ENCODE peak calls at places on chromosomes 7 and 10, in ten cellular contexts. W is IMR-90, O is right lobe of liver, C is ovary, V is HCT116, E is body of pancreas, N is spleen, M is stomach, T is breast epithelium, Z is adrenal gland. U is an unnamed sample.
A peak's percentile ranks its signal among the peaks of the same experiment; 100 is the strongest.

GRCh38 chr10:124347956-124348355 is 70.8 kb downstream of the OAT start:
- DNase-seq in W (no peak), O (no peak), C (no peak), V (no peak), E (no peak), N (peak; percentile 67), M (no peak), T (no peak), Z (no peak), U (no peak)

GRCh38 chr7:151334628-151335027 is 7.0 kb upstream of the NUB1 start:
- DNase-seq in W (no peak), O (no peak), C (no peak), V (no peak), E (no peak), N (no peak), M (no peak), T (no peak), Z (no peak), U (no peak)

GRCh38 chr10:133123050-133123745 is 35.5 kb downstream of the ADGRA1 start:
- DNase-seq in W (no peak), O (no peak), C (no peak), V (no peak), E (no peak), N (peak; percentile 67), M (no peak), T (no peak), Z (no peak), U (no peak)

GRCh38 chr10:131141645-131142445 is 169.7 kb downstream of the TCERG1L start:
- DNase-seq in W (no peak), O (no peak), C (no peak), V (no peak), E (no peak), N (peak; percentile 58), M (no peak), T (peak; percentile 15), Z (no peak), U (no peak)

GRCh38 chr10:31072453-31072852 is 40.8 kb upstream of the ZNF438 start:
- DNase-seq in W (no peak), O (no peak), C (no peak), V (no peak), E (no peak), N (no peak), M (no peak), T (no peak), Z (no peak), U (no peak)

GRCh38 chr10:78263521-78263988 is 229.9 kb downstream of the RPS24 start:
- DNase-seq in W (peak; percentile 92), O (no peak), C (no peak), V (no peak), E (no peak), N (peak; percentile 49), M (no peak), T (no peak), Z (no peak), U (no peak)

GRCh38 chr10:131885391-131886165 is 15.2 kb upstream of the PPP2R2D start:
- DNase-seq in W (peak; percentile 39), O (peak; percentile 79), C (peak; percentile 87), V (no peak), E (peak; percentile 85), N (peak; percentile 94), M (peak; percentile 84), T (peak; percentile 77), Z (peak; percentile 83), U (peak; percentile 62)

GRCh38 chr7:149489391-149490024 is 8.1 kb downstream of the ZNF746 start:
- DNase-seq in W (no peak), O (peak; percentile 54), C (no peak), V (no peak), E (no peak), N (no peak), M (no peak), T (no peak), Z (no peak), U (no peak)

GRCh38 chr7:91946549-91946948 is 5.9 kb downstream of the AKAP9 start:
- DNase-seq in W (no peak), O (no peak), C (no peak), V (no peak), E (no peak), N (no peak), M (no peak), T (no peak), Z (no peak), U (no peak)

DNA sequence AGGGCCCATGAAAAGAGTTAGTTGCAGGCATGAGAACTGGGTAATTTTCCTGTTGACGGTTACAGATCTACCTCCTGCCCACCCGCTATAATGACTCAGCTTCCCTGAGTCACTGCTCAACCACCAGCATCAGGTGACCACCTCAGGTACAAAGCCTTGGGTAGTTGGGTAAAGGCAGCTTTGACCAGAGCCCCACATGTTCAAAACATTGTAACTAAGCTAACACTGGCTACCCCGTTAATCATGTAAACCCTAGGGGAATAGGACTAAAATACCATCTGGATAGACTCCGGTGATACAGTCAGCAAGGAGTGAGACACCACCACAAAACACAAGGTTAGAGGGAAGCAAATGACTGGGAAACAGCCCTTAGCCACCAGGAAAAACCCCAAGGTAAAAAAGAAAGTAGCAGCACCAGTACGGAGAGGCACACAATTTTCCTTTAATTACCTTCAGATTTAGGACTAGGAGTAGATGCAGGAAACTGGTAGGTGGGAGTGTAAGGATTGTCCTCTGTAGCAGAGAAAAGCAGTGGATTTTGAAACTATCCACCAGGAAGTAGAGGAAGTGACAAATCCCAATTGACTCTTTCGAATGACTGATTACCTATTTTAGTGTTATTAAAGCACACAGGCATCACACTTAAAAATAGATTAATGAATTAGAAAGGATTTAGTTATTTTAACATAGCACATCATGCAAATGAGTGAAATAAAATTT is 103.5 kb upstream of the PDLIM1 start:
- DNase-seq in W (no peak), O (no peak), C (no peak), V (peak; percentile 73), E (no peak), N (no peak), M (no peak), T (no peak), Z (no peak), U (no peak)
- TF ChIP-seq POLR2A in W (no peak), O (no peak), C (no peak), V (no peak), E (no peak), N (no peak), M (no peak), T (no peak), Z (no peak), U (no peak)

GRCh38 chr7:95476904-95477594 is 8.7 kb upstream of the ASB4 start:
- DNase-seq in W (peak; percentile 69), O (peak; percentile 37), C (peak; percentile 72), V (peak; percentile 62), E (peak; percentile 82), N (no peak), M (peak; percentile 77), T (no peak), Z (peak; percentile 75), U (peak; percentile 73)
- H3K4me1 ChIP-seq in W (no peaks in the 10 kb centered on the region), O (no peaks in the 10 kb centered on the region), C (peaks cover 7% of the 10 kb centered on the region), V (peaks cover 6% of the 10 kb centered on the region), E (peaks cover 12% of the 10 kb centered on the region), N (no peaks in the 10 kb centered on the region), M (no peaks in the 10 kb centered on the region), T (no peaks in the 10 kb centered on the region), Z (peaks cover 6% of the 10 kb centered on the region), U (no peaks in the 10 kb centered on the region)

DNA sequence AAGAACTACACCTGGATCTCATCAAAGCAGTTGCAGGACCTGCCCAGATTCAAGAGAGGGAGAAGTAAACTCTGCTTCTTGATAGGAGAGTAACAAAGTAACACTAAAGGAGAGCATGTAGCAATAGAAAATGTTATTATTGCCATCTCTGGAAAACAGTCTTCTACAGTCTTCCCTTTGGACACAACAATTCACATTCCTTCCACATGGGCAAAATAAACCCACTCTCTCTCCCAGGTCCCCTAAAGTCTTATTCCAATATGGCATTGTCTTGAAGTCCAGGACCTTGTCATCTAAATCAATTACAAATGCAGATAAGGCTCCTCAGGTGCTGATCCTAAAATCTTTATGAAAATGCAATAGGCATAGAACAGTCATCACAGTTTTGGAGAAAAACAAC is 10.3 kb upstream of the WNT2 start:
- DNase-seq in W (no peak), O (no peak), C (no peak), V (no peak), E (no peak), N (no peak), M (no peak), T (no peak), Z (no peak), U (no peak)
- TF ChIP-seq CTCF in W (no peak), O (no peak), C (no peak), V (peak; percentile 32), E (no peak), N (no peak), M (no peak), T (no peak), Z (no peak), U (no peak)

GRCh38 chr10:12348870-12349627 is at the start of gene CAMK1D:
- DNase-seq in W (peak; percentile 66), O (peak; percentile 84), C (peak; percentile 84), V (no peak), E (peak; percentile 90), N (peak; percentile 97), M (peak; percentile 77), T (peak; percentile 70), Z (peak; percentile 75), U (peak; percentile 79)
- TF ChIP-seq POLR2A in W (peak; percentile 60), O (no peak), C (no peak), V (no peak), E (peak; percentile 82), N (no peak), M (no peak), T (no peak), Z (no peak), U (peak; percentile 28)

GRCh38 chr10:117945651-117946050 is 101.1 kb downstream of the RAB11FIP2 start:
- DNase-seq in W (no peak), O (no peak), C (no peak), V (no peak), E (no peak), N (no peak), M (no peak), T (no peak), Z (no peak), U (no peak)

GRCh38 chr10:117946525-117947070 is 100.1 kb downstream of the RAB11FIP2 start:
- DNase-seq in W (peak; percentile 29), O (no peak), C (no peak), V (peak; percentile 46), E (no peak), N (no peak), M (no peak), T (no peak), Z (no peak), U (no peak)

GRCh38 chr10:117938104-117938503 is 108.6 kb downstream of the RAB11FIP2 start:
- DNase-seq in W (no peak), O (no peak), C (no peak), V (no peak), E (no peak), N (no peak), M (no peak), T (no peak), Z (no peak), U (no peak)

GRCh38 chr10:117944676-117945447 is 101.9 kb downstream of the RAB11FIP2 start:
- DNase-seq in W (no peak), O (no peak), C (no peak), V (no peak), E (no peak), N (no peak), M (no peak), T (no peak), Z (no peak), U (no peak)

DNA sequence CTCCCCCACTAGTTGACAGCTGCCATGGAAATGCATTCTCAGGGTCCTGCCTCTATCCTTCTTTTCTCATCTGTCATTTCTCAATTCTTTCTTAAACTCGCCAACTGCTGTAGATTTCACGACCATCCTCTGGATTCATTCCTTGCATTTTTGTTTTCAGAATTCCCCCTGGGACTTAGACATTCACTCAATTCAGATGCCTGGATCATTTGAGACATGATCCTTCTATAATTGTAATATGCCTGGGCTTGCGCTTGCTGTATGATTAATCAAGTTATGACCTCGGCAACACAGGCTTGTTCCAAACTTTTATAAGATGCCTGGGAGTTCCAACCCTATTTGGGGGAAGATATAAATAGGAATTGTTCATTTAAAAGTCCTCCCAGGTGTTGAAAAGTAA is 104.5 kb downstream of the RAB11FIP2 start:
- DNase-seq in W (no peak), O (no peak), C (no peak), V (no peak), E (no peak), N (no peak), M (no peak), T (no peak), Z (no peak), U (no peak)
- H3K4me1 ChIP-seq in W (no peaks in the 10 kb centered on the region), O (no peaks in the 10 kb centered on the region), C (no peaks in the 10 kb centered on the region), V (peaks cover 18% of the 10 kb centered on the region), E (no peaks in the 10 kb centered on the region), N (no peaks in the 10 kb centered on the region), M (no peaks in the 10 kb centered on the region), T (no peaks in the 10 kb centered on the region), Z (no peaks in the 10 kb centered on the region), U (no peaks in the 10 kb centered on the region)

U was measured in uterus.